ENCODE peak calls at places on chromosomes 13 and 19, in four cellular contexts. One of them, this sample, is unnamed.

GRCh38 chr13:40764587-40765403 is 6.2 kb downstream of the MRPS31 start:
- DNase-seq in AG09319: no peak
- DNase-seq in CD8-positive, alpha-beta T cell: no peak
- DNase-seq in body of pancreas: peak
- DNase-seq in this sample: no peak

GRCh38 chr19:11168568-11168967 is 13.0 kb upstream of the SPC24 start:
- DNase-seq in AG09319: peak
- DNase-seq in CD8-positive, alpha-beta T cell: no peak
- DNase-seq in body of pancreas: no peak
- DNase-seq in this sample: no peak

GRCh38 chr19:32881766-32882165 is 12.2 kb upstream of the SLC7A9 start:
- DNase-seq in AG09319: no peak
- DNase-seq in CD8-positive, alpha-beta T cell: no peak
- DNase-seq in body of pancreas: no peak
- DNase-seq in this sample: no peak

GRCh38 chr19:35977446-35978222 is 17.4 kb upstream of the SDHAF1 start:
- DNase-seq in AG09319: no peak
- DNase-seq in CD8-positive, alpha-beta T cell: no peak
- DNase-seq in body of pancreas: no peak
- DNase-seq in this sample: no peak

GRCh38 chr13:111508164-111508870 is 187.9 kb downstream of the TEX29 start:
- DNase-seq in AG09319: no peak
- DNase-seq in CD8-positive, alpha-beta T cell: no peak
- DNase-seq in body of pancreas: no peak
- DNase-seq in this sample: no peak

GRCh38 chr19:43555185-43555770 is 20.0 kb downstream of the XRCC1 start:
- DNase-seq in AG09319: no peak
- DNase-seq in CD8-positive, alpha-beta T cell: peak
- DNase-seq in body of pancreas: peak
- DNase-seq in this sample: peak

GRCh38 chr19:35030257-35031071 is at the start of gene SCN1B:
- DNase-seq in AG09319: no peak
- DNase-seq in CD8-positive, alpha-beta T cell: peak
- DNase-seq in body of pancreas: peak
- DNase-seq in this sample: peak

GRCh38 chr19:411723-412355 is 2.9 kb upstream of the C2CD4C start:
- DNase-seq in AG09319: no peak
- DNase-seq in CD8-positive, alpha-beta T cell: no peak
- DNase-seq in body of pancreas: peak
- DNase-seq in this sample: no peak

GRCh38 chr13:22757530-22758120 is 423.2 kb upstream of the SGCG start:
- DNase-seq in AG09319: no peak
- DNase-seq in CD8-positive, alpha-beta T cell: no peak
- DNase-seq in body of pancreas: no peak
- DNase-seq in this sample: no peak

GRCh38 chr19:21127001-21127400 is 14.8 kb upstream of the ZNF431 start:
- DNase-seq in AG09319: no peak
- DNase-seq in CD8-positive, alpha-beta T cell: no peak
- DNase-seq in body of pancreas: no peak
- DNase-seq in this sample: no peak

GRCh38 chr19:8525401-8525684 is 11.4 kb upstream of the ZNF414 start:
- DNase-seq in AG09319: no peak
- DNase-seq in CD8-positive, alpha-beta T cell: no peak
- DNase-seq in body of pancreas: no peak
- DNase-seq in this sample: no peak
- TF ChIP-seq CTCF in AG09319: peak
- TF ChIP-seq CTCF in CD8-positive, alpha-beta T cell: no peak
- TF ChIP-seq CTCF in body of pancreas: no peak
- TF ChIP-seq CTCF in this sample: peak

GRCh38 chr19:19138110-19138981 is at the start of gene TMEM161A:
- DNase-seq in AG09319: peak
- DNase-seq in CD8-positive, alpha-beta T cell: peak
- DNase-seq in body of pancreas: peak
- DNase-seq in this sample: peak

GRCh38 chr19:19140476-19140875 is 2.2 kb upstream of the TMEM161A start:
- DNase-seq in AG09319: no peak
- DNase-seq in CD8-positive, alpha-beta T cell: no peak
- DNase-seq in body of pancreas: no peak
- DNase-seq in this sample: no peak

GRCh38 chr19:19137556-19138109 is 645 bp downstream of the TMEM161A start:
- DNase-seq in AG09319: no peak
- DNase-seq in CD8-positive, alpha-beta T cell: no peak
- DNase-seq in body of pancreas: no peak
- DNase-seq in this sample: no peak

GRCh38 chr19:19142347-19142746 is 4.1 kb upstream of the TMEM161A start:
- DNase-seq in AG09319: no peak
- DNase-seq in CD8-positive, alpha-beta T cell: no peak
- DNase-seq in body of pancreas: no peak
- DNase-seq in this sample: no peak

DNA sequence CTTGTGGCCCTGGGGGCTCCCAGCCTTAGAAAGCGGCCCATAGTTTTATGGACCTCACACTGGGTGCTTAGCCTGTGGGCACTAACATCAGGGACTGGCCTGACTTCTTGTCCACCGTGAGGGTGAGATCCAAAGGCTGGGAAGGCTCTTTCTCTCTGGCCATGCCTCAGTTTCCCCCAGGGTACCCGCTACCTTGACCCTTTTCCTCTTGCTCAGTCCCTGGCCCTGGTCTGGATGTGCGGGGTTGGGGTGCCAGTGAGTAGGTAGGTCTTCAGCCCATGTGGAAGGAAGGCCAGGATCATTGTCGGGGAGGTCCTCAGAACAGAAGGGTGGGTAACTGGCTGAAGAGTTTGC is 1.6 kb upstream of the TMEM161A start:
- DNase-seq in AG09319: no peak
- DNase-seq in CD8-positive, alpha-beta T cell: no peak
- DNase-seq in body of pancreas: no peak
- DNase-seq in this sample: no peak
- TF ChIP-seq CTCF in AG09319: no peak
- TF ChIP-seq CTCF in CD8-positive, alpha-beta T cell: peak
- TF ChIP-seq CTCF in body of pancreas: no peak
- TF ChIP-seq CTCF in this sample: peak

GRCh38 chr19:50703915-50704548 is 15.6 kb downstream of the SHANK1 start:
- DNase-seq in AG09319: no peak
- DNase-seq in CD8-positive, alpha-beta T cell: no peak
- DNase-seq in body of pancreas: no peak
- DNase-seq in this sample: no peak
- TF ChIP-seq CTCF in AG09319: no peak
- TF ChIP-seq CTCF in CD8-positive, alpha-beta T cell: no peak
- TF ChIP-seq CTCF in body of pancreas: no peak
- TF ChIP-seq CTCF in this sample: peak

GRCh38 chr19:51489113-51489512 is 10.8 kb downstream of the CEACAM18 start:
- DNase-seq in AG09319: no peak
- DNase-seq in CD8-positive, alpha-beta T cell: no peak
- DNase-seq in body of pancreas: no peak
- DNase-seq in this sample: no peak
- TF ChIP-seq CTCF in AG09319: no peak
- TF ChIP-seq CTCF in CD8-positive, alpha-beta T cell: no peak
- TF ChIP-seq CTCF in body of pancreas: no peak
- TF ChIP-seq CTCF in this sample: no peak

GRCh38 chr13:19587635-19588300 is 26.4 kb upstream of the TPTE2 start:
- DNase-seq in AG09319: no peak
- DNase-seq in CD8-positive, alpha-beta T cell: no peak
- DNase-seq in body of pancreas: peak
- DNase-seq in this sample: no peak
- TF ChIP-seq CTCF in AG09319: peak
- TF ChIP-seq CTCF in CD8-positive, alpha-beta T cell: peak
- TF ChIP-seq CTCF in body of pancreas: peak
- TF ChIP-seq CTCF in this sample: peak

GRCh38 chr13:45121421-45121820 is 1.1 kb downstream of the GTF2F2 start:
- DNase-seq in AG09319: no peak
- DNase-seq in CD8-positive, alpha-beta T cell: no peak
- DNase-seq in body of pancreas: no peak
- DNase-seq in this sample: no peak
- TF ChIP-seq CTCF in AG09319: peak
- TF ChIP-seq CTCF in CD8-positive, alpha-beta T cell: no peak
- TF ChIP-seq CTCF in body of pancreas: no peak
- TF ChIP-seq CTCF in this sample: no peak

GRCh38 chr19:47792616-47793015 is 11.7 kb downstream of the TPRX1 start:
- DNase-seq in AG09319: no peak
- DNase-seq in CD8-positive, alpha-beta T cell: no peak
- DNase-seq in body of pancreas: no peak
- DNase-seq in this sample: no peak

GRCh38 chr19:47796785-47797184 is 7.6 kb downstream of the TPRX1 start:
- DNase-seq in AG09319: no peak
- DNase-seq in CD8-positive, alpha-beta T cell: no peak
- DNase-seq in body of pancreas: no peak
- DNase-seq in this sample: no peak

GRCh38 chr19:47797996-47798903 is 6.1 kb downstream of the TPRX1 start:
- DNase-seq in AG09319: no peak
- DNase-seq in CD8-positive, alpha-beta T cell: no peak
- DNase-seq in body of pancreas: no peak
- DNase-seq in this sample: no peak

GRCh38 chr19:47790398-47790814 is 11.9 kb downstream of the SELENOW start:
- DNase-seq in AG09319: peak
- DNase-seq in CD8-positive, alpha-beta T cell: peak
- DNase-seq in body of pancreas: peak
- DNase-seq in this sample: peak

GRCh38 chr19:47794526-47794925 is 9.8 kb downstream of the TPRX1 start:
- DNase-seq in AG09319: no peak
- DNase-seq in CD8-positive, alpha-beta T cell: no peak
- DNase-seq in body of pancreas: no peak
- DNase-seq in this sample: no peak
- TF ChIP-seq CTCF in AG09319: peak
- TF ChIP-seq CTCF in CD8-positive, alpha-beta T cell: no peak
- TF ChIP-seq CTCF in body of pancreas: no peak
- TF ChIP-seq CTCF in this sample: no peak

This sample was measured in left ventricle myocardium inferior.